ENCODE peak calls at places on chromosome 6, in seven cellular contexts. One of them, this sample, is unnamed.

GRCh38 chr6:110690106-110690654 is 125.1 kb downstream of the CDK19 start:
- DNase-seq in Peyer's patch: no peak
- DNase-seq in H54: no peak
- DNase-seq in gastrocnemius medialis: no peak
- DNase-seq in ovary: no peak
- DNase-seq in tibial nerve: no peak
- DNase-seq in K562: no peak
- DNase-seq in this sample: no peak

GRCh38 chr6:83514877-83515466 is 2.6 kb downstream of the PRSS35 start:
- DNase-seq in Peyer's patch: no peak
- DNase-seq in H54: peak
- DNase-seq in gastrocnemius medialis: no peak
- DNase-seq in ovary: no peak
- DNase-seq in tibial nerve: peak
- DNase-seq in K562: peak
- DNase-seq in this sample: peak

GRCh38 chr6:67792996-67793395 is 842.1 kb upstream of the ADGRB3 start:
- DNase-seq in Peyer's patch: no peak
- DNase-seq in H54: no peak
- DNase-seq in gastrocnemius medialis: no peak
- DNase-seq in ovary: no peak
- DNase-seq in tibial nerve: no peak
- DNase-seq in K562: peak
- DNase-seq in this sample: no peak

GRCh38 chr6:3280091-3280490 is 21.3 kb downstream of the PSMG4 start:
- DNase-seq in Peyer's patch: no peak
- DNase-seq in H54: no peak
- DNase-seq in gastrocnemius medialis: peak
- DNase-seq in ovary: no peak
- DNase-seq in tibial nerve: no peak
- DNase-seq in K562: no peak
- DNase-seq in this sample: no peak

GRCh38 chr6:157987788-157988699 is 6.4 kb downstream of the SYNJ2 start:
- DNase-seq in Peyer's patch: no peak
- DNase-seq in H54: no peak
- DNase-seq in gastrocnemius medialis: no peak
- DNase-seq in ovary: no peak
- DNase-seq in tibial nerve: no peak
- DNase-seq in K562: no peak
- DNase-seq in this sample: no peak

GRCh38 chr6:166361080-166361429 is 18.7 kb upstream of the SFT2D1 start:
- DNase-seq in Peyer's patch: no peak
- DNase-seq in H54: no peak
- DNase-seq in gastrocnemius medialis: peak
- DNase-seq in ovary: no peak
- DNase-seq in tibial nerve: peak
- DNase-seq in K562: no peak
- DNase-seq in this sample: peak

GRCh38 chr6:81892911-81893310 is 140.4 kb upstream of the TENT5A start:
- DNase-seq in Peyer's patch: no peak
- DNase-seq in H54: no peak
- DNase-seq in gastrocnemius medialis: no peak
- DNase-seq in ovary: no peak
- DNase-seq in tibial nerve: no peak
- DNase-seq in K562: no peak
- DNase-seq in this sample: no peak

GRCh38 chr6:142756215-142756630 is 188.8 kb downstream of the HIVEP2 start:
- DNase-seq in Peyer's patch: no peak
- DNase-seq in H54: peak
- DNase-seq in gastrocnemius medialis: no peak
- DNase-seq in ovary: no peak
- DNase-seq in tibial nerve: no peak
- DNase-seq in K562: no peak
- DNase-seq in this sample: peak

GRCh38 chr6:107716688-107717089 is 107.4 kb downstream of the SCML4 start:
- DNase-seq in Peyer's patch: peak
- DNase-seq in H54: peak
- DNase-seq in gastrocnemius medialis: no peak
- DNase-seq in ovary: no peak
- DNase-seq in tibial nerve: no peak
- DNase-seq in K562: peak
- DNase-seq in this sample: peak

GRCh38 chr6:55058682-55059081 is 115.6 kb upstream of the HCRTR2 start:
- DNase-seq in Peyer's patch: no peak
- DNase-seq in H54: no peak
- DNase-seq in gastrocnemius medialis: no peak
- DNase-seq in ovary: no peak
- DNase-seq in tibial nerve: no peak
- DNase-seq in K562: no peak
- DNase-seq in this sample: no peak

GRCh38 chr6:117231466-117231865 is 33.9 kb upstream of the VGLL2 start:
- DNase-seq in Peyer's patch: no peak
- DNase-seq in H54: no peak
- DNase-seq in gastrocnemius medialis: no peak
- DNase-seq in ovary: no peak
- DNase-seq in tibial nerve: no peak
- DNase-seq in K562: no peak
- DNase-seq in this sample: no peak

GRCh38 chr6:1382883-1383728 is 6.3 kb upstream of the FOXF2 start:
- DNase-seq in Peyer's patch: no peak
- DNase-seq in H54: no peak
- DNase-seq in gastrocnemius medialis: no peak
- DNase-seq in ovary: no peak
- DNase-seq in tibial nerve: no peak
- DNase-seq in K562: no peak
- DNase-seq in this sample: no peak

GRCh38 chr6:127451388-127451787 is 7.8 kb downstream of the KIAA0408 start:
- DNase-seq in Peyer's patch: no peak
- DNase-seq in H54: no peak
- DNase-seq in gastrocnemius medialis: no peak
- DNase-seq in ovary: no peak
- DNase-seq in tibial nerve: no peak
- DNase-seq in K562: no peak
- DNase-seq in this sample: no peak

GRCh38 chr6:938271-939046 is 245.5 kb upstream of the EXOC2 start:
- DNase-seq in Peyer's patch: no peak
- DNase-seq in H54: no peak
- DNase-seq in gastrocnemius medialis: no peak
- DNase-seq in ovary: no peak
- DNase-seq in tibial nerve: no peak
- DNase-seq in K562: no peak
- DNase-seq in this sample: no peak

GRCh38 chr6:74073896-74074295 is 377.9 kb downstream of the CD109 start:
- DNase-seq in Peyer's patch: no peak
- DNase-seq in H54: no peak
- DNase-seq in gastrocnemius medialis: no peak
- DNase-seq in ovary: no peak
- DNase-seq in tibial nerve: no peak
- DNase-seq in K562: no peak
- DNase-seq in this sample: peak

GRCh38 chr6:89977808-89978748 is 83.8 kb downstream of the GJA10 start:
- DNase-seq in Peyer's patch: no peak
- DNase-seq in H54: no peak
- DNase-seq in gastrocnemius medialis: peak
- DNase-seq in ovary: no peak
- DNase-seq in tibial nerve: no peak
- DNase-seq in K562: peak
- DNase-seq in this sample: peak

GRCh38 chr6:111852704-111853103 is 20.5 kb downstream of the FYN start:
- DNase-seq in Peyer's patch: no peak
- DNase-seq in H54: no peak
- DNase-seq in gastrocnemius medialis: no peak
- DNase-seq in ovary: no peak
- DNase-seq in tibial nerve: peak
- DNase-seq in K562: no peak
- DNase-seq in this sample: peak

GRCh38 chr6:81814365-81815109 is 62.1 kb upstream of the TENT5A start:
- DNase-seq in Peyer's patch: no peak
- DNase-seq in H54: peak
- DNase-seq in gastrocnemius medialis: no peak
- DNase-seq in ovary: no peak
- DNase-seq in tibial nerve: no peak
- DNase-seq in K562: no peak
- DNase-seq in this sample: peak

GRCh38 chr6:4157506-4157905 is 22.1 kb upstream of the ECI2 start:
- DNase-seq in Peyer's patch: no peak
- DNase-seq in H54: no peak
- DNase-seq in gastrocnemius medialis: no peak
- DNase-seq in ovary: no peak
- DNase-seq in tibial nerve: no peak
- DNase-seq in K562: no peak
- DNase-seq in this sample: no peak

GRCh38 chr6:34246563-34247391 is 2.0 kb downstream of the SMIM29 start:
- DNase-seq in Peyer's patch: peak
- DNase-seq in H54: peak
- DNase-seq in gastrocnemius medialis: peak
- DNase-seq in ovary: no peak
- DNase-seq in tibial nerve: no peak
- DNase-seq in K562: peak
- DNase-seq in this sample: peak
- TF ChIP-seq POLR2A in Peyer's patch: no peak
- TF ChIP-seq POLR2A in H54: no peak
- TF ChIP-seq POLR2A in gastrocnemius medialis: no peak
- TF ChIP-seq POLR2A in ovary: no peak
- TF ChIP-seq POLR2A in tibial nerve: no peak
- TF ChIP-seq POLR2A in K562: peak
- TF ChIP-seq POLR2A in this sample: peak

GRCh38 chr6:10746915-10747250 is 722 bp upstream of the TMEM14B start:
- DNase-seq in Peyer's patch: no peak
- DNase-seq in H54: no peak
- DNase-seq in gastrocnemius medialis: no peak
- DNase-seq in ovary: no peak
- DNase-seq in tibial nerve: no peak
- DNase-seq in K562: no peak
- DNase-seq in this sample: no peak

GRCh38 chr6:10745116-10745515 is 2.5 kb upstream of the TMEM14B start:
- DNase-seq in Peyer's patch: no peak
- DNase-seq in H54: no peak
- DNase-seq in gastrocnemius medialis: no peak
- DNase-seq in ovary: no peak
- DNase-seq in tibial nerve: no peak
- DNase-seq in K562: no peak
- DNase-seq in this sample: no peak

GRCh38 chr6:10743514-10743913 is 4.1 kb upstream of the TMEM14B start:
- DNase-seq in Peyer's patch: no peak
- DNase-seq in H54: no peak
- DNase-seq in gastrocnemius medialis: no peak
- DNase-seq in ovary: no peak
- DNase-seq in tibial nerve: no peak
- DNase-seq in K562: no peak
- DNase-seq in this sample: no peak

GRCh38 chr6:10749734-10750133 is 2.1 kb downstream of the TMEM14B start:
- DNase-seq in Peyer's patch: no peak
- DNase-seq in H54: no peak
- DNase-seq in gastrocnemius medialis: no peak
- DNase-seq in ovary: no peak
- DNase-seq in tibial nerve: no peak
- DNase-seq in K562: peak
- DNase-seq in this sample: no peak

GRCh38 chr6:10747251-10747972 is at the start of gene TMEM14B:
- DNase-seq in Peyer's patch: peak
- DNase-seq in H54: peak
- DNase-seq in gastrocnemius medialis: peak
- DNase-seq in ovary: peak
- DNase-seq in tibial nerve: peak
- DNase-seq in K562: peak
- DNase-seq in this sample: peak
- TF ChIP-seq POLR2A in Peyer's patch: peak
- TF ChIP-seq POLR2A in H54: peak
- TF ChIP-seq POLR2A in gastrocnemius medialis: peak
- TF ChIP-seq POLR2A in ovary: peak
- TF ChIP-seq POLR2A in tibial nerve: peak
- TF ChIP-seq POLR2A in K562: peak
- TF ChIP-seq POLR2A in this sample: peak

GRCh38 chr6:159044899-159045727 is at the start of gene TAGAP:
- DNase-seq in Peyer's patch: peak
- DNase-seq in H54: no peak
- DNase-seq in gastrocnemius medialis: peak
- DNase-seq in ovary: no peak
- DNase-seq in tibial nerve: peak
- DNase-seq in K562: no peak
- DNase-seq in this sample: peak
- TF ChIP-seq POLR2A in Peyer's patch: peak
- TF ChIP-seq POLR2A in H54: no peak
- TF ChIP-seq POLR2A in gastrocnemius medialis: peak
- TF ChIP-seq POLR2A in ovary: no peak
- TF ChIP-seq POLR2A in tibial nerve: peak
- TF ChIP-seq POLR2A in K562: no peak
- TF ChIP-seq POLR2A in this sample: no peak

GRCh38 chr6:98823428-98823827 is 10.9 kb upstream of the POU3F2 start:
- DNase-seq in Peyer's patch: no peak
- DNase-seq in H54: no peak
- DNase-seq in gastrocnemius medialis: no peak
- DNase-seq in ovary: no peak
- DNase-seq in tibial nerve: no peak
- DNase-seq in K562: no peak
- DNase-seq in this sample: no peak

GRCh38 chr6:98824907-98825601 is 9.3 kb upstream of the POU3F2 start:
- DNase-seq in Peyer's patch: no peak
- DNase-seq in H54: no peak
- DNase-seq in gastrocnemius medialis: no peak
- DNase-seq in ovary: no peak
- DNase-seq in tibial nerve: no peak
- DNase-seq in K562: no peak
- DNase-seq in this sample: no peak

GRCh38 chr6:98825602-98826230 is 8.7 kb upstream of the POU3F2 start:
- DNase-seq in Peyer's patch: no peak
- DNase-seq in H54: no peak
- DNase-seq in gastrocnemius medialis: no peak
- DNase-seq in ovary: no peak
- DNase-seq in tibial nerve: no peak
- DNase-seq in K562: no peak
- DNase-seq in this sample: no peak

GRCh38 chr6:98823845-98824162 is 10.6 kb upstream of the POU3F2 start:
- DNase-seq in Peyer's patch: no peak
- DNase-seq in H54: no peak
- DNase-seq in gastrocnemius medialis: no peak
- DNase-seq in ovary: no peak
- DNase-seq in tibial nerve: no peak
- DNase-seq in K562: no peak
- DNase-seq in this sample: no peak

DNA sequence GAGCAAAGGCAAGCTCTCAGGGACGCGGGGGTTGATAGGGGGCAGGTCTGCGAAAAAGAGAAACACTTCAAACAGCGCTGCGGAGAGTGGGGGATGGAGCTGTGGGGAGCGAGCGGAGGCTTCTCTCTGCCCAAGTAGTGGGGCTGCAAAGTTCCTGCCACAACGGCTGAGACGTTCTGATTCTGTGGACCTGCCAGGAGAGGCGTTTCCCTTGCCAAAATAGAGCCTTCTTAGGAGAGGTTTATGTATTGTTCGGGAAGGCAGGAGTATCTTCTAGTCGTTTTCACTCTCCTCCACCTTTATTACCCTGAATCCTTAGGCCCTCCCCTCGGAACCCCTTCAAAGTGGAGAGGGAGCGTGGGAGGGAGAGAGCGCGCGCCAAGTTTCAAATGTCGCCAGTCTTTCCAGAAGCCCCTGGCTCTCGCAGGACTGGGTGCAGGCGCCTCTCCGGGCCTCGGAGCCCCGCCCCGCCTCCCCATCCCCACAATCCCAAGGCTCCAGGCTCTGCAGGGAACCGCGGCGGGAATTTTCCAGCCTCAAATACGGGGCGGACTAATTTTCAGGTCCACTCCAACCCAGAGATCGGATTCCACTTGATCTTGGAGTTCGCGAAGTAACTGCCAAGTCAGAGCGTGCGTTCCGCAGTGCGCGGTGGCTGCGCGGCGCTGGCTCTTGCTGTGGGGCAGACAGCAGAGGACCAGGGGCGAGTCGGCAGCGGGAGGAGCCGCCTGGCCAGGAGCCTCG is 10.0 kb upstream of the POU3F2 start:
- DNase-seq in Peyer's patch: no peak
- DNase-seq in H54: no peak
- DNase-seq in gastrocnemius medialis: no peak
- DNase-seq in ovary: no peak
- DNase-seq in tibial nerve: no peak
- DNase-seq in K562: no peak
- DNase-seq in this sample: no peak
- TF ChIP-seq POLR2A in Peyer's patch: no peak
- TF ChIP-seq POLR2A in H54: no peak
- TF ChIP-seq POLR2A in gastrocnemius medialis: no peak
- TF ChIP-seq POLR2A in ovary: no peak
- TF ChIP-seq POLR2A in tibial nerve: no peak
- TF ChIP-seq POLR2A in K562: no peak
- TF ChIP-seq POLR2A in this sample: no peak